ENCODE peak calls at places on chromosomes 7 and 10, in six cellular contexts. O is stromal cell of bone marrow, Q is retina, Y is dorsolateral prefrontal cortex, H is OCI-LY7, X is HuH-7. L is an unnamed sample.

GRCh38 chr7:150668472-150668911 is 17.0 kb upstream of the GIMAP2 start:
- DNase-seq in O (no peak), Q (no peak), Y (no peak), H (no peak), X (no peak), L (no peak)

GRCh38 chr7:26507375-26508068 is 215.9 kb downstream of the SNX10 start:
- DNase-seq in O (no peak), Q (no peak), Y (no peak), H (no peak), X (no peak), L (no peak)

GRCh38 chr10:1316806-1317131 is 260.6 kb downstream of the WDR37 start:
- DNase-seq in O (no peak), Q (no peak), Y (no peak), H (no peak), X (no peak), L (no peak)

GRCh38 chr7:75951506-75951905 is 36.6 kb downstream of the POR start:
- DNase-seq in O (peak), Q (no peak), Y (no peak), H (no peak), X (peak), L (no peak)

GRCh38 chr7:54711900-54712595 is 47.0 kb downstream of the SEC61G start:
- DNase-seq in O (no peak), Q (no peak), Y (no peak), H (no peak), X (no peak), L (no peak)

GRCh38 chr7:95908499-95908898 is 136.1 kb downstream of the DYNC1I1 start:
- DNase-seq in O (no peak), Q (no peak), Y (no peak), H (no peak), X (no peak), L (no peak)

GRCh38 chr7:30475580-30475979 is 3.0 kb downstream of the NOD1 start:
- DNase-seq in O (no peak), Q (no peak), Y (no peak), H (peak), X (no peak), L (no peak)

GRCh38 chr7:35624299-35625186 is 70.4 kb downstream of the HERPUD2 start:
- DNase-seq in O (peak), Q (peak), Y (no peak), H (peak), X (peak), L (no peak)

GRCh38 chr7:2808891-2809660 is 35.0 kb downstream of the GNA12 start:
- DNase-seq in O (no peak), Q (no peak), Y (no peak), H (no peak), X (no peak), L (no peak)

GRCh38 chr7:74379938-74380337 is 73.8 kb upstream of the GTF2IRD1 start:
- DNase-seq in O (no peak), Q (no peak), Y (peak), H (no peak), X (no peak), L (no peak)